ENCODE peak calls at places on chromosome 14, in ten cellular contexts. Z is mesenteric fat pad; J is GM23338; I is PC-9; U is NCI-H1105 treated with DMSO at 0.1 percent for 48 hours; C is activated CD4-positive, alpha-beta T cell treated with anti-CD3 and anti-CD28 coated beads, Interleukin-2, amount 50 U/mL, for 1 hour; O is GDM1; S is AG10803; X is LHCN-M2; Y is activated naive CD8-positive, alpha-beta T cell treated with anti-CD3 and anti-CD28 coated beads, Interleukin-2, amount 50 U/mL, for 24 hours. F is an unnamed sample.

GRCh38 chr14:41498959-41499358 is 107.7 kb upstream of the LRFN5 start:
- DNase-seq in Z (no peak), J (no peak), I (no peak), U (peak; percentile 69), C (no peak), O (no peak), S (no peak), X (no peak), Y (no peak), F (no peak)

GRCh38 chr14:56211844-56212243 is 93.6 kb downstream of the PELI2 start:
- DNase-seq in Z (no peak), J (no peak), I (no peak), U (no peak), C (no peak), O (no peak), S (no peak), X (no peak), Y (no peak), F (no peak)

GRCh38 chr14:104366931-104367810 is 212.4 kb upstream of the C14orf180 start:
- DNase-seq in Z (no peak), J (no peak), I (no peak), U (no peak), C (no peak), O (no peak), S (no peak), X (no peak), Y (no peak), F (no peak)

GRCh38 chr14:28020112-28020511 is 746.5 kb upstream of the FOXG1 start:
- DNase-seq in Z (no peak), J (no peak), I (no peak), U (no peak), C (no peak), O (no peak), S (no peak), X (no peak), Y (no peak), F (no peak)

GRCh38 chr14:66495214-66496098 is 9.3 kb downstream of the CCDC196 start:
- DNase-seq in Z (no peak), J (peak; percentile 69), I (peak; percentile 62), U (peak; percentile 72), C (peak; percentile 16), O (peak; percentile 45), S (peak; percentile 75), X (peak; percentile 53), Y (peak; percentile 7), F (peak; percentile 52)

GRCh38 chr14:103749452-103749851 is 33.8 kb downstream of the ZFYVE21 start:
- DNase-seq in Z (peak; percentile 20), J (no peak), I (no peak), U (no peak), C (no peak), O (no peak), S (no peak), X (no peak), Y (no peak), F (no peak)

GRCh38 chr14:22549981-22550670 is 38.9 kb downstream of the DAD1 start:
- DNase-seq in Z (no peak), J (peak; percentile 58), I (no peak), U (no peak), C (peak; percentile 63), O (no peak), S (no peak), X (peak; percentile 48), Y (peak; percentile 67), F (peak; percentile 74)

GRCh38 chr14:23052182-23052623 is 5.1 kb downstream of the CDH24 start:
- DNase-seq in Z (peak; percentile 86), J (peak; percentile 61), I (no peak), U (no peak), C (no peak), O (no peak), S (no peak), X (no peak), Y (no peak), F (no peak)

GRCh38 chr14:104746951-104747481 is 5.9 kb upstream of the SIVA1 start:
- DNase-seq in Z (no peak), J (no peak), I (no peak), U (peak; percentile 58), C (no peak), O (no peak), S (peak; percentile 61), X (no peak), Y (no peak), F (no peak)

GRCh38 chr14:101039755-101040138 is 136.2 kb upstream of the RTL1 start:
- DNase-seq in Z (no peak), J (no peak), I (no peak), U (no peak), C (no peak), O (no peak), S (no peak), X (no peak), Y (no peak), F (no peak)

GRCh38 chr14:36981832-36982528 is 190.4 kb downstream of the SLC25A21 start:
- DNase-seq in Z (no peak), J (no peak), I (peak; percentile 91), U (no peak), C (no peak), O (no peak), S (peak; percentile 55), X (peak; percentile 79), Y (no peak), F (peak; percentile 62)

GRCh38 chr14:20413785-20414117 is 450 bp upstream of the TEP1 start:
- DNase-seq in Z (no peak), J (peak; percentile 40), I (no peak), U (peak; percentile 39), C (peak; percentile 6), O (peak; percentile 35), S (no peak), X (no peak), Y (no peak), F (no peak)

GRCh38 chr14:31876741-31877140 is 200.4 kb upstream of the ARHGAP5 start:
- DNase-seq in Z (no peak), J (no peak), I (no peak), U (no peak), C (no peak), O (no peak), S (no peak), X (no peak), Y (no peak), F (no peak)

GRCh38 chr14:61547186-61548121 is 147.9 kb upstream of the HIF1A start:
- DNase-seq in Z (no peak), J (no peak), I (peak; percentile 85), U (no peak), C (no peak), O (no peak), S (peak; percentile 91), X (peak; percentile 97), Y (no peak), F (peak; percentile 89)

GRCh38 chr14:51182166-51182565 is 57.9 kb upstream of the TMX1 start:
- DNase-seq in Z (no peak), J (no peak), I (no peak), U (peak; percentile 29), C (no peak), O (no peak), S (no peak), X (peak; percentile 77), Y (no peak), F (peak; percentile 42)

GRCh38 chr14:76887196-76887595 is 61.0 kb downstream of the LRRC74A start:
- DNase-seq in Z (no peak), J (no peak), I (no peak), U (no peak), C (no peak), O (no peak), S (peak; percentile 43), X (no peak), Y (no peak), F (no peak)

GRCh38 chr14:95260537-95261440 is 58.9 kb downstream of the CLMN start:
- DNase-seq in Z (peak; percentile 55), J (no peak), I (peak; percentile 35), U (no peak), C (no peak), O (no peak), S (peak; percentile 57), X (peak; percentile 84), Y (peak; percentile 33), F (peak; percentile 88)

GRCh38 chr14:20998674-20999366 is at the start of gene SLC39A2:
- DNase-seq in Z (no peak), J (peak; percentile 66), I (peak; percentile 64), U (no peak), C (no peak), O (no peak), S (peak; percentile 77), X (peak; percentile 53), Y (no peak), F (peak; percentile 60)

GRCh38 chr14:21874946-21875345 is 201.3 kb upstream of the OR4E1 start:
- DNase-seq in Z (no peak), J (no peak), I (no peak), U (no peak), C (no peak), O (no peak), S (no peak), X (no peak), Y (no peak), F (no peak)

GRCh38 chr14:56963381-56963780 is 153.1 kb upstream of the OTX2 start:
- DNase-seq in Z (no peak), J (no peak), I (no peak), U (no peak), C (no peak), O (no peak), S (no peak), X (no peak), Y (no peak), F (no peak)

GRCh38 chr14:105974902-105975301 is 448.5 kb downstream of the TMEM121 start:
- DNase-seq in Z (no peak), J (peak; percentile 1), I (no peak), U (no peak), C (peak; percentile 62), O (peak; percentile 57), S (no peak), X (peak; percentile 11), Y (peak; percentile 89), F (no peak)

GRCh38 chr14:70692210-70692609 is 50.5 kb downstream of the TTC9 start:
- DNase-seq in Z (no peak), J (no peak), I (peak; percentile 71), U (no peak), C (no peak), O (no peak), S (no peak), X (no peak), Y (no peak), F (no peak)

GRCh38 chr14:60812987-60813386 is 78.4 kb downstream of the MNAT1 start:
- DNase-seq in Z (no peak), J (no peak), I (no peak), U (no peak), C (no peak), O (no peak), S (no peak), X (no peak), Y (no peak), F (no peak)

GRCh38 chr14:78950654-78951053 is 780.5 kb downstream of the NRXN3 start:
- DNase-seq in Z (no peak), J (no peak), I (peak; percentile 61), U (no peak), C (no peak), O (no peak), S (peak; percentile 26), X (peak; percentile 20), Y (no peak), F (peak; percentile 82)